ENCODE peak calls at places on chromosomes 7 and 10, in four cellular contexts. D, I, N and Q are unnamed samples.
A peak's percentile ranks its signal among the peaks of the same experiment; 100 is the strongest.

GRCh38 chr7:80014507-80014906 is 120.1 kb upstream of the GNAI1 start:
- DNase-seq in D (no peak), I (peak; percentile 15), N (no peak), Q (no peak)

GRCh38 chr7:107446988-107447387 is 22.9 kb upstream of the GPR22 start:
- DNase-seq in D (no peak), I (peak; percentile 51), N (no peak), Q (no peak)

GRCh38 chr7:2165610-2166594 is 66.8 kb downstream of the MAD1L1 start:
- DNase-seq in D (peak; percentile 81), I (no peak), N (no peak), Q (no peak)

GRCh38 chr10:121559321-121559720 is 38.9 kb downstream of the FGFR2 start:
- DNase-seq in D (no peak), I (peak; percentile 9), N (no peak), Q (no peak)

GRCh38 chr7:11709240-11709639 is 122.8 kb downstream of the THSD7A start:
- DNase-seq in D (no peak), I (peak; percentile 72), N (no peak), Q (no peak)

GRCh38 chr10:1633783-1634182 is 103.5 kb downstream of the ADARB2 start:
- DNase-seq in D (no peak), I (no peak), N (no peak), Q (no peak)

GRCh38 chr10:21498977-21499376 is 26.5 kb downstream of the SKIDA1 start:
- DNase-seq in D (no peak), I (no peak), N (no peak), Q (no peak)

GRCh38 chr7:2928613-2929311 is 84.7 kb upstream of the GNA12 start:
- DNase-seq in D (peak; percentile 75), I (no peak), N (peak; percentile 72), Q (no peak)

GRCh38 chr10:598415-599170 is 90.9 kb downstream of the DIP2C start:
- DNase-seq in D (peak; percentile 68), I (peak; percentile 97), N (no peak), Q (no peak)

GRCh38 chr10:10796061-10796773 is 221.5 kb upstream of the CELF2 start:
- DNase-seq in D (no peak), I (no peak), N (no peak), Q (no peak)

GRCh38 chr10:5889624-5890518 is at the start of the genes ANKRD16 and FBH1:
- DNase-seq in D (peak; percentile 99), I (peak; percentile 99), N (peak; percentile 98), Q (peak; percentile 99)

GRCh38 chr7:158276414-158277218 is 311.0 kb downstream of the PTPRN2 start:
- DNase-seq in D (peak; percentile 78), I (no peak), N (peak; percentile 71), Q (peak; percentile 14)

GRCh38 chr10:329361-330099 is 194.3 kb downstream of the ZMYND11 start:
- DNase-seq in D (peak; percentile 94), I (peak; percentile 87), N (no peak), Q (peak; percentile 88)

GRCh38 chr7:50068850-50069551 is 24.0 kb downstream of the ZPBP start:
- DNase-seq in D (no peak), I (peak; percentile 86), N (no peak), Q (peak; percentile 63)

GRCh38 chr10:78605800-78606350 is 462.9 kb upstream of the ZMIZ1 start:
- DNase-seq in D (no peak), I (peak; percentile 75), N (no peak), Q (no peak)

GRCh38 chr7:66409493-66409892 is 204.4 kb downstream of the TPST1 start:
- DNase-seq in D (no peak), I (peak; percentile 76), N (no peak), Q (no peak)

GRCh38 chr7:139735912-139736595 is 41.7 kb downstream of the HIPK2 start:
- DNase-seq in D (no peak), I (no peak), N (no peak), Q (no peak)

GRCh38 chr10:2897619-2898508 is 169.5 kb upstream of the PFKP start:
- DNase-seq in D (no peak), I (no peak), N (no peak), Q (no peak)

GRCh38 chr7:157875230-157876179 is 538.7 kb downstream of the DNAJB6 start:
- DNase-seq in D (no peak), I (no peak), N (peak; percentile 81), Q (no peak)

GRCh38 chr7:5700391-5700985 is 81.0 kb downstream of the RNF216 start:
- DNase-seq in D (no peak), I (no peak), N (no peak), Q (no peak)

GRCh38 chr10:33817647-33818046 is 483.2 kb upstream of the NRP1 start:
- DNase-seq in D (no peak), I (no peak), N (no peak), Q (no peak)

GRCh38 chr7:25669954-25670841 is 441.9 kb upstream of the NPVF start:
- DNase-seq in D (peak; percentile 81), I (no peak), N (no peak), Q (no peak)

GRCh38 chr10:7971949-7972348 is 82.5 kb upstream of the GATA3 start:
- DNase-seq in D (no peak), I (no peak), N (no peak), Q (no peak)

GRCh38 chr7:91898240-91898992 is 17.9 kb upstream of the MTERF1 start:
- DNase-seq in D (no peak), I (no peak), N (no peak), Q (no peak)

GRCh38 chr7:92769844-92770243 is 66.5 kb downstream of the CDK6 start:
- DNase-seq in D (no peak), I (no peak), N (no peak), Q (no peak)

GRCh38 chr7:2824678-2825461 is 19.2 kb downstream of the GNA12 start:
- DNase-seq in D (no peak), I (peak; percentile 34), N (no peak), Q (no peak)

GRCh38 chr10:86261933-86262665 is 104.5 kb downstream of the GRID1 start:
- DNase-seq in D (peak; percentile 72), I (peak; percentile 52), N (peak; percentile 59), Q (peak; percentile 55)

GRCh38 chr10:101736666-101737065 is 39.2 kb downstream of the FGF8 start:
- DNase-seq in D (no peak), I (no peak), N (no peak), Q (no peak)

GRCh38 chr7:149125864-149126661 is at the start of gene ZNF425:
- DNase-seq in D (peak; percentile 97), I (peak; percentile 95), N (peak; percentile 99), Q (peak; percentile 93)

GRCh38 chr10:61319550-61320256 is 133.5 kb downstream of the TMEM26 start:
- DNase-seq in D (no peak), I (peak; percentile 46), N (no peak), Q (no peak)

GRCh38 chr10:133307776-133308430 is 769 bp downstream of the TUBGCP2 start:
- DNase-seq in D (peak; percentile 89), I (peak; percentile 89), N (peak; percentile 94), Q (peak; percentile 94)

GRCh38 chr7:100486753-100487446 is 3.2 kb downstream of the NYAP1 start:
- DNase-seq in D (no peak), I (peak; percentile 30), N (peak; percentile 74), Q (no peak)

GRCh38 chr10:35428521-35428920 is 92.2 kb downstream of the CCNY start:
- DNase-seq in D (no peak), I (no peak), N (no peak), Q (no peak)

GRCh38 chr7:155009570-155010157 is 6.7 kb upstream of the PAXIP1 start:
- DNase-seq in D (no peak), I (peak; percentile 25), N (no peak), Q (no peak)

GRCh38 chr7:80611779-80612178 is 26.7 kb upstream of the CD36 start:
- DNase-seq in D (peak; percentile 64), I (peak; percentile 6), N (no peak), Q (no peak)

GRCh38 chr7:98210513-98211220 is 572 bp upstream of the BHLHA15 start:
- DNase-seq in D (peak; percentile 75), I (no peak), N (peak; percentile 75), Q (no peak)